ENCODE peak calls at places on chromosomes 7 and 10, in seven cellular contexts. P is bronchial epithelial cell, T is heart right ventricle, Q is iris pigment epithelial cell, X is Right ventricle myocardium inferior, S is neural crest cell, K is NCI-H1694 treated with DMSO at 0.1 percent for 48 hours. I is an unnamed sample.

GRCh38 chr7:39754326-39755120 is 131.2 kb downstream of the RALA start:
- DNase-seq in P (peak; percentile 26), T (no peak), Q (peak; percentile 73), X (no peak), S (no peak), K (no peak), I (no peak)

GRCh38 chr10:42475168-42476098 is 162.9 kb downstream of the ZNF33B start:
- DNase-seq in P (no peak), T (peak; percentile 20), Q (peak; percentile 35), X (no peak), S (no peak), K (no peak), I (peak; percentile 29)

GRCh38 chr10:112967200-112967599 is 17.2 kb downstream of the TCF7L2 start:
- DNase-seq in P (peak; percentile 78), T (no peak), Q (peak; percentile 69), X (no peak), S (no peak), K (no peak), I (no peak)

GRCh38 chr10:61662794-61663259 is at the start of gene CABCOCO1:
- DNase-seq in P (peak; percentile 21), T (peak; percentile 75), Q (peak; percentile 56), X (peak; percentile 69), S (peak; percentile 68), K (no peak), I (peak; percentile 39)

GRCh38 chr10:69506834-69507643 is 55.8 kb downstream of the TSPAN15 start:
- DNase-seq in P (peak; percentile 20), T (no peak), Q (no peak), X (no peak), S (no peak), K (peak; percentile 9), I (no peak)

GRCh38 chr10:30645340-30645827 is 15.8 kb upstream of the LYZL2 start:
- DNase-seq in P (no peak), T (peak; percentile 23), Q (peak; percentile 42), X (peak; percentile 61), S (no peak), K (no peak), I (no peak)

GRCh38 chr7:51590746-51591145 is 274.1 kb upstream of the COBL start:
- DNase-seq in P (no peak), T (no peak), Q (no peak), X (no peak), S (no peak), K (no peak), I (no peak)

GRCh38 chr10:113612154-113612553 is 51.7 kb downstream of the NRAP start:
- DNase-seq in P (no peak), T (peak; percentile 46), Q (no peak), X (no peak), S (no peak), K (no peak), I (peak; percentile 89)

GRCh38 chr7:5231811-5232484 is 41.9 kb downstream of the WIPI2 start:
- DNase-seq in P (no peak), T (no peak), Q (no peak), X (no peak), S (no peak), K (no peak), I (no peak)

GRCh38 chr10:74156919-74157289 is 5.9 kb downstream of the ADK start:
- DNase-seq in P (no peak), T (peak; percentile 44), Q (peak; percentile 76), X (no peak), S (no peak), K (peak; percentile 44), I (peak; percentile 20)

GRCh38 chr10:130080461-130080814 is 30.2 kb downstream of the C10orf143 start:
- DNase-seq in P (no peak), T (no peak), Q (no peak), X (no peak), S (no peak), K (no peak), I (peak; percentile 69)

GRCh38 chr7:114620208-114620607 is 205.6 kb downstream of the FOXP2 start:
- DNase-seq in P (no peak), T (no peak), Q (no peak), X (no peak), S (no peak), K (no peak), I (no peak)

GRCh38 chr7:24138366-24138765 is 145.6 kb upstream of the NPY start:
- DNase-seq in P (peak; percentile 10), T (no peak), Q (no peak), X (no peak), S (no peak), K (no peak), I (no peak)

GRCh38 chr10:123301077-123301875 is 147.1 kb downstream of the BUB3 start:
- DNase-seq in P (peak; percentile 34), T (no peak), Q (peak; percentile 17), X (no peak), S (peak; percentile 26), K (no peak), I (peak; percentile 29)

GRCh38 chr10:63673246-63673645 is 152.0 kb downstream of the REEP3 start:
- DNase-seq in P (peak; percentile 88), T (no peak), Q (no peak), X (no peak), S (no peak), K (no peak), I (no peak)

I was measured in body of pancreas.